ENCODE peak calls at places on chromosomes 3 and 15, in nine cellular contexts. B, Q, D, L, C, T, S, W and A are unnamed samples.

GRCh38 chr15:42077680-42078079 is 16.7 kb downstream of the PLA2G4D start:
- DNase-seq in Q (no peak), S (no peak), W (no peak), L (no peak), C (no peak), D (no peak), T (no peak), B (no peak), A (no peak)

GRCh38 chr3:124277516-124277890 is 285.6 kb upstream of the ROPN1 start:
- DNase-seq in C (no peak), T (no peak), D (no peak), L (peak; percentile 45), S (no peak), B (no peak), Q (no peak), W (no peak), A (no peak)

GRCh38 chr15:100770781-100771584 is 108.6 kb upstream of the ALDH1A3 start:
- DNase-seq in T (no peak), B (no peak), D (no peak), Q (peak; percentile 40), W (peak; percentile 5), C (no peak), S (no peak), L (no peak), A (peak; percentile 74)

GRCh38 chr15:50767332-50767861 is 1.9 kb upstream of the SPPL2A start:
- DNase-seq in W (no peak), S (no peak), D (no peak), L (no peak), B (no peak), T (no peak), C (no peak), Q (no peak), A (no peak)

GRCh38 chr15:80906159-80906775 is 83.4 kb downstream of the MESD start:
- DNase-seq in L (peak; percentile 35), B (peak; percentile 40), D (no peak), W (no peak), C (peak; percentile 44), T (no peak), Q (no peak), S (peak; percentile 81), A (no peak)

GRCh38 chr15:86623236-86623635 is 543.6 kb downstream of the AGBL1 start:
- DNase-seq in L (no peak), D (no peak), C (no peak), S (no peak), Q (no peak), T (no peak), W (no peak), B (no peak), A (no peak)

GRCh38 chr3:164537485-164537884 is 540.8 kb downstream of the SI start:
- DNase-seq in B (no peak), T (no peak), W (no peak), S (no peak), C (no peak), D (no peak), Q (no peak), L (no peak), A (no peak)

GRCh38 chr15:43958894-43959330 is 132.1 kb downstream of the WDR76 start:
- DNase-seq in S (peak; percentile 46), B (no peak), W (no peak), C (peak; percentile 13), T (no peak), L (peak; percentile 95), D (no peak), Q (no peak), A (no peak)

GRCh38 chr3:150074697-150075416 is 104.2 kb upstream of the PFN2 start:
- DNase-seq in C (no peak), D (no peak), B (no peak), W (no peak), S (no peak), L (no peak), T (no peak), Q (no peak), A (no peak)

GRCh38 chr3:116046350-116046749 is 398.9 kb downstream of the LSAMP start:
- DNase-seq in S (no peak), C (no peak), D (no peak), L (no peak), B (no peak), Q (no peak), T (no peak), W (no peak), A (no peak)

GRCh38 chr15:51828621-51829359 is 663 bp upstream of the TMOD3 start:
- DNase-seq in B (peak; percentile 92), D (no peak), L (no peak), T (no peak), S (peak; percentile 61), C (no peak), W (no peak), Q (no peak), A (no peak)

GRCh38 chr15:65841121-65841930 is 28.0 kb upstream of the RAB11A start:
- DNase-seq in B (no peak), T (no peak), S (peak; percentile 46), C (no peak), W (no peak), L (peak; percentile 40), D (no peak), Q (no peak), A (no peak)

GRCh38 chr3:188345223-188345622 is 191.3 kb downstream of the LPP start:
- DNase-seq in B (no peak), Q (no peak), T (no peak), D (no peak), S (peak; percentile 52), L (peak; percentile 27), C (no peak), W (no peak), A (no peak)

GRCh38 chr15:61084944-61085367 is 144.1 kb downstream of the RORA start:
- DNase-seq in S (no peak), D (no peak), C (no peak), T (no peak), W (no peak), Q (no peak), L (peak; percentile 38), B (no peak), A (no peak)

GRCh38 chr3:170500995-170501394 is 82.3 kb downstream of the CLDN11 start:
- DNase-seq in B (no peak), W (no peak), S (peak; percentile 28), Q (no peak), C (no peak), D (no peak), T (no peak), L (no peak), A (no peak)

GRCh38 chr3:194034556-194035336 is 101.2 kb upstream of the HES1 start:
- DNase-seq in D (no peak), B (no peak), Q (no peak), T (no peak), S (no peak), L (no peak), C (no peak), W (no peak), A (no peak)

GRCh38 chr3:128133273-128133883 is 9.8 kb upstream of the RUVBL1 start:
- DNase-seq in S (peak; percentile 54), L (peak; percentile 68), W (peak; percentile 72), Q (no peak), D (peak; percentile 17), B (no peak), T (peak; percentile 46), C (peak; percentile 36), A (no peak)

GRCh38 chr3:9399746-9400145 is 2.3 kb downstream of the SETD5 start:
- DNase-seq in T (no peak), L (peak; percentile 96), W (peak; percentile 63), D (no peak), S (peak; percentile 88), Q (peak; percentile 81), C (peak; percentile 26), B (peak; percentile 51), A (no peak)

GRCh38 chr3:114370537-114371174 is 76.8 kb downstream of the TIGIT start:
- DNase-seq in W (peak; percentile 44), C (no peak), T (no peak), Q (no peak), B (no peak), L (no peak), D (no peak), S (no peak), A (no peak)

GRCh38 chr3:195060217-195060481 is 210.8 kb downstream of the XXYLT1 start:
- DNase-seq in W (no peak), D (no peak), L (no peak), S (no peak), T (no peak), B (no peak), Q (peak; percentile 47), C (no peak), A (no peak)

GRCh38 chr15:70251246-70251990 is 153.7 kb upstream of the TLE3 start:
- DNase-seq in D (no peak), B (no peak), S (no peak), W (no peak), L (no peak), C (no peak), T (no peak), Q (peak; percentile 68), A (no peak)

GRCh38 chr15:80743189-80743833 is 35.9 kb upstream of the CEMIP start:
- DNase-seq in L (no peak), S (no peak), Q (no peak), W (no peak), B (no peak), C (no peak), D (no peak), T (no peak), A (no peak)

GRCh38 chr3:46375214-46375613 is 4.5 kb downstream of the CCR5 start:
- DNase-seq in L (no peak), C (no peak), T (no peak), B (no peak), S (no peak), W (no peak), D (no peak), Q (no peak), A (no peak)

GRCh38 chr15:68415501-68416157 is 16.3 kb downstream of the ITGA11 start:
- DNase-seq in Q (no peak), S (no peak), C (no peak), D (no peak), W (no peak), T (no peak), L (no peak), B (no peak), A (peak; percentile 39)

GRCh38 chr3:56197991-56198390 is 270.3 kb downstream of the ERC2 start:
- DNase-seq in C (no peak), B (no peak), D (no peak), L (no peak), T (no peak), W (no peak), S (no peak), Q (no peak), A (no peak)

GRCh38 chr15:39411102-39411989 is 169.5 kb upstream of the THBS1 start:
- DNase-seq in B (no peak), C (no peak), T (no peak), L (peak; percentile 28), Q (no peak), S (peak; percentile 23), D (no peak), W (no peak), A (no peak)

GRCh38 chr15:73818308-73818985 is 54.9 kb upstream of the TBC1D21 start:
- DNase-seq in T (no peak), L (no peak), C (no peak), D (no peak), W (no peak), B (no peak), S (no peak), Q (peak; percentile 55), A (no peak)